ENCODE peak calls at places on chromosomes 11 and 22, in nine cellular contexts. G is stimulated activated naive CD8-positive, alpha-beta T cell treated with anti-CD3 and anti-CD28 coated beads, Interleukin-15, Interleukin-2, amounts not matched to agents 100 U/mL and 50 U/mL, for 24 hours; M is NCI-H1105; S is T follicular helper cell; N is stimulated activated CD4-positive, alpha-beta T cell treated with anti-CD3 and anti-CD28 coated beads, Interleukin-2, amount 100 ng/mL, for 48 hours; Q is testis; P is non-pigmented ciliary epithelial cell; C is GM23248; E is fibroblast of pulmonary artery. R is an unnamed sample.

GRCh38 chr11:65448418-65449196 is 26.0 kb downstream of the NEAT1 start:
- DNase-seq in S (no peak), P (no peak), N (no peak), C (peak), G (no peak), M (no peak), E (peak), Q (no peak), R (peak)

GRCh38 chr11:8989411-8989810 is 14.4 kb downstream of the NRIP3 start:
- DNase-seq in N (no peak), M (no peak), P (no peak), Q (no peak), G (no peak), E (peak), C (peak), S (no peak), R (peak)

GRCh38 chr11:130653838-130654601 is 205.6 kb downstream of the ADAMTS15 start:
- DNase-seq in M (no peak), P (no peak), Q (peak), N (no peak), G (no peak), S (no peak), E (peak), C (peak), R (no peak)

GRCh38 chr11:111983187-111983986 is 41.8 kb upstream of the DLAT start:
- DNase-seq in N (no peak), M (no peak), Q (no peak), E (no peak), G (no peak), P (no peak), C (no peak), S (no peak), R (no peak)

GRCh38 chr11:2816941-2817421 is 68.6 kb downstream of the CDKN1C start:
- DNase-seq in C (peak), S (no peak), E (peak), G (no peak), P (no peak), Q (peak), M (no peak), N (no peak), R (peak)

GRCh38 chr22:43901976-43902643 is 10.3 kb upstream of the PNPLA5 start:
- DNase-seq in E (peak), Q (no peak), N (no peak), C (peak), S (no peak), M (no peak), G (no peak), P (no peak), R (peak)

GRCh38 chr22:49975543-49976389 is 15.2 kb downstream of the PIM3 start:
- DNase-seq in G (peak), P (no peak), M (no peak), C (peak), N (no peak), Q (no peak), E (no peak), S (no peak), R (no peak)

GRCh38 chr11:66420671-66421476 is at the start of gene NPAS4:
- DNase-seq in C (no peak), P (no peak), M (peak), G (no peak), E (no peak), N (no peak), Q (peak), S (no peak), R (no peak)

GRCh38 chr11:40204228-40204627 is 1255.2 kb downstream of the LRRC4C start:
- DNase-seq in M (no peak), C (no peak), Q (no peak), S (no peak), E (no peak), G (no peak), N (no peak), P (no peak), R (no peak)

GRCh38 chr22:31302021-31302420 is 9.7 kb upstream of the PIK3IP1 start:
- DNase-seq in Q (no peak), E (no peak), M (peak), N (no peak), C (no peak), P (no peak), S (no peak), G (no peak), R (no peak)

GRCh38 chr11:95283146-95283545 is 52.1 kb upstream of the SESN3 start:
- DNase-seq in P (no peak), M (no peak), E (no peak), S (no peak), G (no peak), C (no peak), N (no peak), Q (no peak), R (no peak)

GRCh38 chr11:117607449-117607848 is 189.6 kb downstream of the DSCAML1 start:
- DNase-seq in Q (no peak), S (no peak), P (no peak), M (no peak), C (no peak), G (no peak), E (no peak), N (no peak), R (no peak)

GRCh38 chr11:118918128-118918685 is 7.5 kb downstream of the BCL9L start:
- DNase-seq in C (peak), M (no peak), Q (peak), E (peak), G (no peak), P (no peak), N (no peak), S (no peak), R (peak)

GRCh38 chr11:118109231-118109630 is 22.5 kb upstream of the SMIM35 start:
- DNase-seq in C (peak), G (no peak), N (no peak), P (no peak), S (no peak), M (no peak), Q (no peak), E (peak), R (peak)

GRCh38 chr11:27357250-27357649 is 5.8 kb downstream of the CCDC34 start:
- DNase-seq in P (no peak), G (no peak), E (no peak), M (peak), Q (no peak), S (no peak), N (no peak), C (no peak), R (no peak)

GRCh38 chr11:128227466-128227865 is 359.9 kb downstream of the ETS1 start:
- DNase-seq in Q (no peak), S (no peak), N (no peak), P (no peak), G (no peak), M (no peak), E (no peak), C (no peak), R (no peak)

GRCh38 chr22:24997023-24997422 is 44.5 kb downstream of the KIAA1671 start:
- DNase-seq in M (no peak), G (no peak), S (no peak), N (no peak), P (no peak), C (no peak), Q (no peak), E (no peak), R (no peak)

GRCh38 chr11:66479741-66480115 is 506 bp upstream of the DPP3 start:
- DNase-seq in G (no peak), C (no peak), S (no peak), M (peak), Q (no peak), N (no peak), E (no peak), P (no peak), R (no peak)

GRCh38 chr11:76704171-76704948 is 33.8 kb upstream of the LRRC32 start:
- DNase-seq in P (no peak), N (no peak), E (no peak), G (no peak), Q (no peak), S (no peak), C (no peak), M (no peak), R (no peak)

R was measured in EL.